ENCODE peak calls at places on chromosomes 5 and 9, in five cellular contexts. K, M, W, E and O are unnamed samples.

GRCh38 chr9:26770821-26771220 is 121.8 kb downstream of the CAAP1 start:
- DNase-seq in E (no peak), K (no peak), W (no peak), M (no peak), O (no peak)

GRCh38 chr5:126338516-126339153 is 84.6 kb upstream of the GRAMD2B start:
- DNase-seq in K (no peak), M (no peak), W (no peak), E (no peak), O (no peak)

GRCh38 chr5:10736808-10737207 is 24.2 kb downstream of the DAP start:
- DNase-seq in M (no peak), K (no peak), E (no peak), W (no peak), O (no peak)

GRCh38 chr5:42399702-42400101 is 23.5 kb upstream of the GHR start:
- DNase-seq in W (no peak), M (no peak), K (no peak), E (no peak), O (no peak)

GRCh38 chr9:133979921-133980863 is 11.9 kb downstream of the VAV2 start:
- DNase-seq in K (no peak), W (no peak), M (no peak), E (no peak), O (no peak)

GRCh38 chr5:121949885-121950284 is 11.9 kb upstream of the SRFBP1 start:
- DNase-seq in E (peak), K (no peak), M (peak), W (peak), O (no peak)

GRCh38 chr5:168157141-168157540 is 134.3 kb upstream of the WWC1 start:
- DNase-seq in M (no peak), W (no peak), E (no peak), K (no peak), O (no peak)

GRCh38 chr5:53071738-53072137 is 37.8 kb downstream of the MOCS2 start:
- DNase-seq in W (no peak), E (no peak), M (no peak), K (peak), O (no peak)

GRCh38 chr9:90803860-90804593 is 2.4 kb downstream of the SYK start:
- DNase-seq in M (no peak), E (no peak), W (no peak), K (no peak), O (no peak)

GRCh38 chr5:40217509-40217908 is 462.2 kb upstream of the PTGER4 start:
- DNase-seq in K (no peak), W (no peak), E (no peak), M (no peak), O (no peak)

GRCh38 chr5:53434566-53434965 is 45.9 kb upstream of the FST start:
- DNase-seq in W (no peak), E (no peak), M (no peak), K (no peak), O (no peak)

GRCh38 chr5:59039296-59040006 is 456.6 kb downstream of the RAB3C start:
- DNase-seq in E (peak), K (no peak), W (no peak), M (peak), O (peak)

GRCh38 chr5:146107901-146108300 is 2.5 kb upstream of the PLAC8L1 start:
- DNase-seq in M (no peak), K (no peak), W (no peak), E (no peak), O (no peak)

GRCh38 chr9:132892383-132892782 is 13.7 kb downstream of the SPACA9 start:
- DNase-seq in K (no peak), M (peak), E (no peak), W (no peak), O (no peak)

GRCh38 chr5:91166040-91166807 is 216.9 kb downstream of the ARRDC3 start:
- DNase-seq in E (no peak), K (no peak), M (no peak), W (no peak), O (no peak)

GRCh38 chr9:5897851-5898250 is 7.2 kb downstream of the MLANA start:
- DNase-seq in W (no peak), K (no peak), M (no peak), E (no peak), O (no peak)

GRCh38 chr9:107584186-107584585 is 94.6 kb upstream of the KLF4 start:
- DNase-seq in K (no peak), M (no peak), W (no peak), E (no peak), O (no peak)

GRCh38 chr5:43041669-43042175 is 1.6 kb upstream of the ANXA2R start:
- DNase-seq in E (no peak), W (no peak), M (peak), K (no peak), O (peak)

GRCh38 chr5:79959407-79959806 is 31.7 kb downstream of the MTX3 start:
- DNase-seq in M (no peak), E (no peak), W (no peak), K (no peak), O (no peak)

GRCh38 chr5:164184158-164184557 is 678.7 kb downstream of the MAT2B start:
- DNase-seq in E (no peak), M (peak), K (no peak), W (no peak), O (no peak)

GRCh38 chr9:126204708-126205225 is 121.9 kb upstream of the MVB12B start:
- DNase-seq in K (no peak), W (no peak), M (no peak), E (no peak), O (no peak)

GRCh38 chr5:151196556-151197290 is 27.2 kb downstream of the CCDC69 start:
- DNase-seq in E (no peak), K (no peak), W (no peak), M (no peak), O (peak)

GRCh38 chr9:137436761-137437600 is 4.2 kb downstream of the ENTPD8 start:
- DNase-seq in M (no peak), W (no peak), K (no peak), E (no peak), O (peak)